ENCODE peak calls at places on chromosomes 2 and 18, in nine cellular contexts. G is cardiac muscle cell, H is A549, B is hepatocyte, I is neural progenitor cell, Y is uterus, P is IMR-90, W is HCT116, X is heart left ventricle. U is an unnamed sample.
A peak's percentile ranks its signal among the peaks of the same experiment; 100 is the strongest.

GRCh38 chr2:61434314-61434713 is 36.6 kb downstream of the USP34 start:
- DNase-seq in G (no peak), H (no peak), B (no peak), I (no peak), Y (no peak), P (no peak), W (no peak), X (no peak), U (no peak)

GRCh38 chr2:137420744-137421143 is 543.5 kb upstream of the HNMT start:
- DNase-seq in G (no peak), H (no peak), B (no peak), I (peak; percentile 7), Y (no peak), P (no peak), W (no peak), X (no peak), U (no peak)

GRCh38 chr2:71544919-71545571 is 91.7 kb downstream of the DYSF start:
- DNase-seq in G (no peak), H (no peak), B (no peak), I (no peak), Y (no peak), P (no peak), W (no peak), X (no peak), U (no peak)

GRCh38 chr2:172972005-172972619 is 103.5 kb upstream of the MAP3K20 start:
- DNase-seq in G (peak; percentile 64), H (peak; percentile 53), B (peak; percentile 55), I (peak; percentile 76), Y (peak; percentile 35), P (peak; percentile 48), W (peak; percentile 36), X (no peak), U (no peak)

GRCh38 chr18:26654173-26655009 is 106.0 kb upstream of the KCTD1 start:
- DNase-seq in G (no peak), H (no peak), B (no peak), I (no peak), Y (no peak), P (no peak), W (no peak), X (no peak), U (no peak)

GRCh38 chr2:143551946-143552655 is 422.9 kb downstream of the ARHGAP15 start:
- DNase-seq in G (no peak), H (no peak), B (no peak), I (no peak), Y (no peak), P (no peak), W (no peak), X (no peak), U (no peak)

GRCh38 chr2:232352511-232353091 is 25.9 kb upstream of the ALPP start:
- DNase-seq in G (no peak), H (no peak), B (no peak), I (no peak), Y (no peak), P (no peak), W (no peak), X (peak; percentile 51), U (no peak)

GRCh38 chr18:9285604-9286003 is 49.0 kb upstream of the TWSG1 start:
- DNase-seq in G (no peak), H (no peak), B (no peak), I (no peak), Y (no peak), P (no peak), W (no peak), X (no peak), U (no peak)

GRCh38 chr2:237154050-237154638 is 68.5 kb downstream of the COPS8 start:
- DNase-seq in G (peak; percentile 42), H (peak; percentile 45), B (peak; percentile 53), I (peak; percentile 66), Y (no peak), P (peak; percentile 81), W (peak; percentile 52), X (no peak), U (peak; percentile 64)

GRCh38 chr2:120018549-120018948 is 5.7 kb downstream of the EPB41L5 start:
- DNase-seq in G (no peak), H (no peak), B (no peak), I (no peak), Y (no peak), P (no peak), W (no peak), X (no peak), U (no peak)

GRCh38 chr18:49618741-49619392 is 57.0 kb downstream of the LIPG start:
- DNase-seq in G (no peak), H (no peak), B (peak; percentile 36), I (peak; percentile 55), Y (no peak), P (no peak), W (no peak), X (no peak), U (no peak)

GRCh38 chr2:216643986-216644662 is 10.9 kb downstream of the IGFBP2 start:
- DNase-seq in G (no peak), H (no peak), B (no peak), I (peak; percentile 39), Y (no peak), P (peak; percentile 31), W (no peak), X (no peak), U (no peak)

GRCh38 chr18:44949967-44950366 is 269.3 kb downstream of the SETBP1 start:
- DNase-seq in G (no peak), H (no peak), B (no peak), I (no peak), Y (no peak), P (no peak), W (no peak), X (no peak), U (no peak)

GRCh38 chr18:44946529-44947113 is 265.9 kb downstream of the SETBP1 start:
- DNase-seq in G (no peak), H (no peak), B (no peak), I (peak; percentile 6), Y (no peak), P (no peak), W (no peak), X (no peak), U (no peak)

GRCh38 chr18:44943201-44943881 is 262.7 kb downstream of the SETBP1 start:
- DNase-seq in G (no peak), H (no peak), B (peak; percentile 28), I (peak; percentile 55), Y (no peak), P (no peak), W (no peak), X (no peak), U (no peak)

GRCh38 chr18:44942073-44942472 is 261.4 kb downstream of the SETBP1 start:
- DNase-seq in G (no peak), H (no peak), B (no peak), I (no peak), Y (no peak), P (no peak), W (no peak), X (no peak), U (no peak)

DNA sequence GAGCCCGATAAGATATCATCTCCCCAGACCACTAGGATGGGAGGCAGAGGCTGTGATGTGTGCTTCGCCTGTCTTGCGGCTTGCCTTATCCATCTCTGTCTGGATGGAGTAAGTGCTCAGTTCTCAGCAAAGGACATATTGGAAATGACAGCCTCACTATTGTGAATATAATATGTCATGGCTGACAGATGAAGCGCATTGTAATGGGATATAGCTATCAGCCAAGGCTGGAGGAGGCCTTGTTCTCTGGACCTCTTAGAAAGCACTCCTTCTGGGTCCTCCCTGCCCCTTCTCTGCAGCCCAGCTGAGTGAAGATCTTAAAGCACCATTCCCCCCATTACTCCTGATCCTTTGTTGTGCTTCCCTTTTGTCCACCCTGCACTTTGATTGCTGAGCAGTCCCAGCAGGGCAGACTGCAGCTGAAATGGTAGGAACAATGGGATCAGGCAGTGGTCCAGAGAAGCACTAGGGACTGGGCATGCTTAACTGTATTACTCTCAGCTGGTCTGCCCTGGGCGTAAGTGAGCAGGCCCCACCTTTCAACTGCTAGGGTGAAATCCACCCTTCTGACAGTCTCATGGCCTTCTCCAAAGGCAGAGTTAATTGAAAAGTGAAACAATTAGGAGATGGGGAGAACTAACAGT is 265.3 kb downstream of the SETBP1 start:
- DNase-seq in G (no peak), H (no peak), B (no peak), I (peak; percentile 84), Y (no peak), P (no peak), W (no peak), X (no peak), U (no peak)
- H3K4me1 ChIP-seq in G (no peaks in the 10 kb centered on the region), H (no peaks in the 10 kb centered on the region), B (peaks cover 12% of the 10 kb centered on the region), I (peaks cover 53% of the 10 kb centered on the region), Y (no peaks in the 10 kb centered on the region), P (peaks cover 2% of the 10 kb centered on the region), W (no peaks in the 10 kb centered on the region), X (no peaks in the 10 kb centered on the region), U (no peaks in the 10 kb centered on the region)

GRCh38 chr2:184598313-184599053 is at the start of gene ZNF804A:
- DNase-seq in G (peak; percentile 68), H (peak; percentile 12), B (peak; percentile 68), I (peak; percentile 81), Y (peak; percentile 20), P (peak; percentile 52), W (no peak), X (peak; percentile 68), U (no peak)
- H3K4me3 ChIP-seq in G (peak within 1 kb of the TSS; percentile 67), H (peak within 1 kb of the TSS; percentile 60), B (peak within 1 kb of the TSS; percentile 65), I (peak within 1 kb of the TSS; percentile 68), Y (peak within 1 kb of the TSS; percentile 19), P (peak within 1 kb of the TSS; percentile 82), W (peak within 1 kb of the TSS; percentile 61), X (peak within 1 kb of the TSS; percentile 53), U (no peak within 1 kb of the TSS)

GRCh38 chr2:66508358-66509071 is 73.6 kb downstream of the MEIS1 start:
- DNase-seq in G (no peak), H (no peak), B (no peak), I (peak; percentile 27), Y (no peak), P (peak; percentile 49), W (no peak), X (no peak), U (no peak)
- H3K4me1 ChIP-seq in G (peaks cover 59% of the 10 kb centered on the region), H (no peaks in the 10 kb centered on the region), B (peaks cover 30% of the 10 kb centered on the region), I (peaks cover 45% of the 10 kb centered on the region), Y (peaks cover 12% of the 10 kb centered on the region), P (peaks cover 36% of the 10 kb centered on the region), W (no peaks in the 10 kb centered on the region), X (peaks cover 14% of the 10 kb centered on the region), U (no peaks in the 10 kb centered on the region)

DNA sequence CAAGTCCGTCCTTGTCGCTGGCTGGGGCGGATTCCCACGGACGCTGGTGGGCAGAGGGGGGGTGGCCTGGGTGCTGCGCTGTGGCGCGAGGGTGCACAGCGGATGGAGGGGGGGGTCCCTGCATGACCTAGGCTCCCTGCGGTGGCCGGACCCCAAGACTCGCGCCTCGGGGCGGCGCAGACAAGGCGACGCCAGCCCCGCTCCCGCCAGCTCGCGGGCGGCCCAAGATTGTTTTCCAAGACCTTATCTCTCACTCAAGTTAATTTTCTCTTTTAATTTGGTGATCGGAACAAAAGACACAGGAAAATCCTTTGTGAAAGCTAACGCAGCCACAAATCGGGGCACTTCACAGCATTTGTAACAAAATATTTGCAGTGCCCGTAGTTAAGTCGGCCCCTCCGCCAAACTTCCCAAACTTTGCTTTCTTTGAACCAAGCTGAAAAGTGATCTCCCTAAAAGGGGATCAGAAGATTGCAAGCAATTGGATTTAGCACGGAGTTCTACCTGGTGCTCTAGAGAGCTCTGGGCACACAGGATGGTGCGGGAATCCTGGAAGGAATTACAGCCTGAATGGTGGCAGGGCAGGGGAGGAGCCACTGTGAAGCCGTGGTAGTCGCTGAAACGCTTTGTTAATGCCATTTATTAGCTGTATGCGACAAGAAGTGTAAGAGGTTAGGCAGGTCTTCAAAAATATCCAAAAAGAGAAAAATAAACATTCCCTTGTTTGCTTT is 4.8 kb upstream of the ID2 start:
- DNase-seq in G (peak; percentile 50), H (no peak), B (peak; percentile 61), I (peak; percentile 60), Y (no peak), P (peak; percentile 9), W (no peak), X (no peak), U (no peak)
- H3K4me3 ChIP-seq in G (peak overlapping the region; percentile 46), H (peak overlapping the region; percentile 68), B (peak overlapping the region; percentile 32), I (peak overlapping the region; percentile 45), Y (peak overlapping the region; percentile 35), P (peak overlapping the region; percentile 7), W (peak overlapping the region; percentile 61), X (peak overlapping the region; percentile 67), U (no peak overlapping the region)